ENCODE peak calls at places on chromosomes 2 and 18, in ten cellular contexts. S is stomach, Q is endothelial cell of umbilical vein, B is upper lobe of left lung, P is HCT116, I is Peyer's patch, O is vagina, D is uterus, W is IMR-90, U is sigmoid colon. C is an unnamed sample.

GRCh38 chr2:64952896-64953482 is 36.2 kb upstream of the SLC1A4 start:
- DNase-seq in S (no peak), Q (peak; percentile 41), B (no peak), P (no peak), I (no peak), O (no peak), D (no peak), W (peak; percentile 96), U (no peak), C (no peak)

GRCh38 chr2:173184031-173185004 is 108.7 kb downstream of the MAP3K20 start:
- DNase-seq in S (no peak), Q (peak; percentile 76), B (no peak), P (peak; percentile 75), I (no peak), O (no peak), D (peak; percentile 78), W (peak; percentile 100), U (peak; percentile 81), C (peak; percentile 67)

GRCh38 chr2:121862286-121862685 is 106.8 kb downstream of the TSN start:
- DNase-seq in S (no peak), Q (no peak), B (no peak), P (no peak), I (no peak), O (no peak), D (no peak), W (no peak), U (no peak), C (peak; percentile 63)

GRCh38 chr2:136013286-136013685 is 27.9 kb upstream of the DARS1 start:
- DNase-seq in S (no peak), Q (no peak), B (no peak), P (no peak), I (no peak), O (no peak), D (no peak), W (no peak), U (no peak), C (no peak)

GRCh38 chr2:101883860-101884259 is 107.9 kb upstream of the IL1R2 start:
- DNase-seq in S (no peak), Q (peak; percentile 54), B (no peak), P (peak; percentile 8), I (no peak), O (no peak), D (no peak), W (peak; percentile 59), U (no peak), C (no peak)

GRCh38 chr18:78934551-78935225 is 44.9 kb upstream of the SALL3 start:
- DNase-seq in S (no peak), Q (no peak), B (no peak), P (no peak), I (no peak), O (no peak), D (no peak), W (no peak), U (no peak), C (peak; percentile 68)

GRCh38 chr2:10405441-10405840 is 42.7 kb downstream of the ODC1 start:
- DNase-seq in S (no peak), Q (peak; percentile 86), B (no peak), P (no peak), I (no peak), O (no peak), D (peak; percentile 72), W (peak; percentile 95), U (peak; percentile 95), C (peak; percentile 55)

GRCh38 chr2:2827691-2828315 is 496.7 kb upstream of the MYT1L start:
- DNase-seq in S (peak; percentile 11), Q (no peak), B (no peak), P (no peak), I (no peak), O (peak; percentile 75), D (no peak), W (no peak), U (no peak), C (peak; percentile 68)

GRCh38 chr2:82959677-82960076 is 1499.4 kb downstream of the SUCLG1 start:
- DNase-seq in S (no peak), Q (no peak), B (no peak), P (no peak), I (no peak), O (no peak), D (no peak), W (no peak), U (no peak), C (no peak)

GRCh38 chr2:173195100-173195499 is 119.5 kb downstream of the MAP3K20 start:
- DNase-seq in S (no peak), Q (no peak), B (no peak), P (no peak), I (no peak), O (no peak), D (no peak), W (no peak), U (no peak), C (no peak)

GRCh38 chr2:238415036-238415764 is 11.5 kb upstream of the ASB1 start:
- DNase-seq in S (peak; percentile 24), Q (no peak), B (no peak), P (no peak), I (no peak), O (no peak), D (no peak), W (no peak), U (no peak), C (no peak)

GRCh38 chr2:176068037-176068832 is 15.5 kb downstream of the EVX2 start:
- DNase-seq in S (no peak), Q (no peak), B (peak; percentile 57), P (no peak), I (no peak), O (no peak), D (no peak), W (no peak), U (no peak), C (no peak)

GRCh38 chr2:37020212-37020886 is 54.0 kb upstream of the STRN start:
- DNase-seq in S (peak; percentile 71), Q (peak; percentile 77), B (no peak), P (no peak), I (peak; percentile 29), O (no peak), D (peak; percentile 73), W (peak; percentile 94), U (peak; percentile 86), C (peak; percentile 87)

GRCh38 chr2:59694176-59694575 is 859.3 kb downstream of the BCL11A start:
- DNase-seq in S (no peak), Q (no peak), B (no peak), P (no peak), I (no peak), O (no peak), D (no peak), W (no peak), U (no peak), C (no peak)

GRCh38 chr2:88190808-88191721 is 20.9 kb downstream of the THNSL2 start:
- DNase-seq in S (no peak), Q (peak; percentile 29), B (no peak), P (peak; percentile 46), I (no peak), O (no peak), D (no peak), W (peak; percentile 23), U (no peak), C (no peak)

GRCh38 chr2:150681120-150681796 is 193.8 kb upstream of the RND3 start:
- DNase-seq in S (no peak), Q (peak; percentile 74), B (no peak), P (no peak), I (no peak), O (no peak), D (no peak), W (peak; percentile 97), U (no peak), C (no peak)

GRCh38 chr2:123791716-123792115 is 233.4 kb upstream of the CNTNAP5 start:
- DNase-seq in S (no peak), Q (no peak), B (no peak), P (no peak), I (no peak), O (no peak), D (no peak), W (no peak), U (no peak), C (no peak)

GRCh38 chr2:158006961-158007664 is 94.6 kb upstream of the UPP2 start:
- DNase-seq in S (no peak), Q (no peak), B (no peak), P (no peak), I (no peak), O (no peak), D (no peak), W (no peak), U (no peak), C (no peak)

GRCh38 chr2:200509227-200509607 is 651 bp downstream of the KCTD18 start:
- DNase-seq in S (no peak), Q (no peak), B (no peak), P (no peak), I (no peak), O (no peak), D (no peak), W (no peak), U (no peak), C (no peak)

DNA sequence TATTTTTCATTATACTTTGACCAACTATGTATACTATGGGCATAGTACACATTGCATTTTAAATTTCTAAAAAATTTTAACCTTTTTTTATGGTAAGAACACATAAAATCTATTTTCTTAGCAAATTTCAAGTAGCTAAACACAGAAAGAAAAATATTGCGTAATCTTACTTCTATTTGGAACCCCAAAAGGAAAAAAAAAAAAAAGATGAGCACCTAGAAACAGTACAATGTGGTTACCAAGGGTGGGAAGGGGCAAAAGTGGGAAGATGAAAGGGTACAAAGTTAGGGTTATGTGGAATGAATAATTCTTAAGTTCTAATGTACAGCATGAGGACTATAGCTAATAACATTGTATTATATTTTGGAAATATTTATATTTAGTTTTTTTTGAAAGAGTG is 205.0 kb upstream of the EPHA4 start:
- DNase-seq in S (no peak), Q (no peak), B (no peak), P (no peak), I (no peak), O (no peak), D (no peak), W (no peak), U (no peak), C (no peak)
- TF ChIP-seq CTCF in S (no peak), Q (no peak), B (no peak), P (no peak), I (no peak), O (no peak), D (no peak), W (no peak), U (no peak), C (no peak)

GRCh38 chr2:219387284-219388126 is at the start of gene DNPEP:
- DNase-seq in S (peak; percentile 95), Q (peak; percentile 85), B (peak; percentile 99), P (peak; percentile 73), I (peak; percentile 95), O (peak; percentile 96), D (peak; percentile 83), W (peak; percentile 89), U (peak; percentile 98), C (peak; percentile 89)
- TF ChIP-seq POLR2A in S (no peak), Q (peak; percentile 48), B (peak; percentile 50), P (no peak), I (peak; percentile 53), O (no peak), D (no peak), W (peak; percentile 57), U (peak; percentile 21), C (no peak)

GRCh38 chr2:174771631-174772491 is 7.6 kb upstream of the CHRNA1 start:
- DNase-seq in S (peak; percentile 69), Q (peak; percentile 71), B (no peak), P (peak; percentile 44), I (peak; percentile 55), O (no peak), D (peak; percentile 52), W (peak; percentile 82), U (peak; percentile 87), C (peak; percentile 53)
- H3K4me3 ChIP-seq in S (peak overlapping the region; percentile 9), Q (no peak overlapping the region), B (no peak overlapping the region), P (no peak overlapping the region), I (no peak overlapping the region), O (no peak overlapping the region), D (no peak overlapping the region), W (no peak overlapping the region), U (no peak overlapping the region), C (no peak overlapping the region)

GRCh38 chr2:46352621-46353020 is 55.4 kb downstream of the EPAS1 start:
- DNase-seq in S (no peak), Q (peak; percentile 80), B (peak; percentile 64), P (no peak), I (no peak), O (no peak), D (peak; percentile 52), W (no peak), U (no peak), C (no peak)
- TF ChIP-seq CTCF in S (no peak), Q (peak; percentile 64), B (peak; percentile 21), P (no peak), I (no peak), O (no peak), D (peak; percentile 44), W (no peak), U (no peak), C (no peak)